ENCODE peak calls at places on chromosomes 7 and 10, in ten cellular contexts. One of them, this sample, is unnamed.

GRCh38 chr10:76433161-76434005 is 1002.0 kb downstream of the LRMDA start:
- DNase-seq in A549: no peak
- DNase-seq in epithelial cell of prostate: peak; percentile 10
- DNase-seq in osteocyte: no peak
- DNase-seq in cerebellar cortex: no peak
- DNase-seq in mesothelial cell of epicardium: no peak
- DNase-seq in stimulated activated CD4-positive, alpha-beta T cell treated with anti-CD3 and anti-CD28 coated beads, Interleukin-12 subunit alpha, Interleukin-12 subunit beta, amount 100 ng/mL, for 4 hours: no peak
- DNase-seq in NCI-H1105: peak; percentile 87
- DNase-seq in IMR-90: no peak
- DNase-seq in NCI-H2029: peak; percentile 87
- DNase-seq in this sample: no peak

GRCh38 chr7:130392456-130392860 is 12.2 kb downstream of the CPA1 start:
- DNase-seq in A549: no peak
- DNase-seq in epithelial cell of prostate: no peak
- DNase-seq in osteocyte: no peak
- DNase-seq in cerebellar cortex: no peak
- DNase-seq in mesothelial cell of epicardium: no peak
- DNase-seq in stimulated activated CD4-positive, alpha-beta T cell treated with anti-CD3 and anti-CD28 coated beads, Interleukin-12 subunit alpha, Interleukin-12 subunit beta, amount 100 ng/mL, for 4 hours: no peak
- DNase-seq in NCI-H1105: no peak
- DNase-seq in IMR-90: peak; percentile 71
- DNase-seq in NCI-H2029: no peak
- DNase-seq in this sample: peak; percentile 78

GRCh38 chr10:27446091-27446918 is 57.8 kb upstream of the RAB18 start:
- DNase-seq in A549: peak; percentile 13
- DNase-seq in epithelial cell of prostate: no peak
- DNase-seq in osteocyte: no peak
- DNase-seq in cerebellar cortex: peak; percentile 61
- DNase-seq in mesothelial cell of epicardium: no peak
- DNase-seq in stimulated activated CD4-positive, alpha-beta T cell treated with anti-CD3 and anti-CD28 coated beads, Interleukin-12 subunit alpha, Interleukin-12 subunit beta, amount 100 ng/mL, for 4 hours: no peak
- DNase-seq in NCI-H1105: peak; percentile 4
- DNase-seq in IMR-90: peak; percentile 47
- DNase-seq in NCI-H2029: no peak
- DNase-seq in this sample: peak; percentile 39

GRCh38 chr7:41630741-41631140 is 72.1 kb downstream of the INHBA start:
- DNase-seq in A549: no peak
- DNase-seq in epithelial cell of prostate: no peak
- DNase-seq in osteocyte: no peak
- DNase-seq in cerebellar cortex: no peak
- DNase-seq in mesothelial cell of epicardium: no peak
- DNase-seq in stimulated activated CD4-positive, alpha-beta T cell treated with anti-CD3 and anti-CD28 coated beads, Interleukin-12 subunit alpha, Interleukin-12 subunit beta, amount 100 ng/mL, for 4 hours: no peak
- DNase-seq in NCI-H1105: no peak
- DNase-seq in IMR-90: no peak
- DNase-seq in NCI-H2029: no peak
- DNase-seq in this sample: no peak

GRCh38 chr7:76343294-76343930 is 15.4 kb downstream of the YWHAG start:
- DNase-seq in A549: no peak
- DNase-seq in epithelial cell of prostate: no peak
- DNase-seq in osteocyte: no peak
- DNase-seq in cerebellar cortex: no peak
- DNase-seq in mesothelial cell of epicardium: no peak
- DNase-seq in stimulated activated CD4-positive, alpha-beta T cell treated with anti-CD3 and anti-CD28 coated beads, Interleukin-12 subunit alpha, Interleukin-12 subunit beta, amount 100 ng/mL, for 4 hours: no peak
- DNase-seq in NCI-H1105: no peak
- DNase-seq in IMR-90: peak; percentile 59
- DNase-seq in NCI-H2029: no peak
- DNase-seq in this sample: peak; percentile 42

GRCh38 chr10:132397671-132398565 is 918 bp downstream of the PWWP2B start:
- DNase-seq in A549: no peak
- DNase-seq in epithelial cell of prostate: no peak
- DNase-seq in osteocyte: no peak
- DNase-seq in cerebellar cortex: peak; percentile 46
- DNase-seq in mesothelial cell of epicardium: no peak
- DNase-seq in stimulated activated CD4-positive, alpha-beta T cell treated with anti-CD3 and anti-CD28 coated beads, Interleukin-12 subunit alpha, Interleukin-12 subunit beta, amount 100 ng/mL, for 4 hours: no peak
- DNase-seq in NCI-H1105: no peak
- DNase-seq in IMR-90: peak; percentile 47
- DNase-seq in NCI-H2029: no peak
- DNase-seq in this sample: peak; percentile 47

GRCh38 chr10:74927701-74928100 is 101.3 kb downstream of the KAT6B start:
- DNase-seq in A549: no peak
- DNase-seq in epithelial cell of prostate: no peak
- DNase-seq in osteocyte: no peak
- DNase-seq in cerebellar cortex: no peak
- DNase-seq in mesothelial cell of epicardium: no peak
- DNase-seq in stimulated activated CD4-positive, alpha-beta T cell treated with anti-CD3 and anti-CD28 coated beads, Interleukin-12 subunit alpha, Interleukin-12 subunit beta, amount 100 ng/mL, for 4 hours: no peak
- DNase-seq in NCI-H1105: no peak
- DNase-seq in IMR-90: peak; percentile 61
- DNase-seq in NCI-H2029: no peak
- DNase-seq in this sample: peak; percentile 59

GRCh38 chr10:1289591-1289990 is 233.4 kb downstream of the WDR37 start:
- DNase-seq in A549: no peak
- DNase-seq in epithelial cell of prostate: peak; percentile 54
- DNase-seq in osteocyte: peak; percentile 83
- DNase-seq in cerebellar cortex: no peak
- DNase-seq in mesothelial cell of epicardium: no peak
- DNase-seq in stimulated activated CD4-positive, alpha-beta T cell treated with anti-CD3 and anti-CD28 coated beads, Interleukin-12 subunit alpha, Interleukin-12 subunit beta, amount 100 ng/mL, for 4 hours: no peak
- DNase-seq in NCI-H1105: no peak
- DNase-seq in IMR-90: no peak
- DNase-seq in NCI-H2029: no peak
- DNase-seq in this sample: no peak

GRCh38 chr7:47725031-47725780 is 143.3 kb upstream of the TNS3 start:
- DNase-seq in A549: peak; percentile 43
- DNase-seq in epithelial cell of prostate: peak; percentile 3
- DNase-seq in osteocyte: peak; percentile 66
- DNase-seq in cerebellar cortex: no peak
- DNase-seq in mesothelial cell of epicardium: no peak
- DNase-seq in stimulated activated CD4-positive, alpha-beta T cell treated with anti-CD3 and anti-CD28 coated beads, Interleukin-12 subunit alpha, Interleukin-12 subunit beta, amount 100 ng/mL, for 4 hours: no peak
- DNase-seq in NCI-H1105: no peak
- DNase-seq in IMR-90: peak; percentile 22
- DNase-seq in NCI-H2029: no peak
- DNase-seq in this sample: peak; percentile 65

GRCh38 chr10:89355373-89355772 is 22.5 kb upstream of the IFIT1B start:
- DNase-seq in A549: no peak
- DNase-seq in epithelial cell of prostate: no peak
- DNase-seq in osteocyte: no peak
- DNase-seq in cerebellar cortex: no peak
- DNase-seq in mesothelial cell of epicardium: no peak
- DNase-seq in stimulated activated CD4-positive, alpha-beta T cell treated with anti-CD3 and anti-CD28 coated beads, Interleukin-12 subunit alpha, Interleukin-12 subunit beta, amount 100 ng/mL, for 4 hours: no peak
- DNase-seq in NCI-H1105: no peak
- DNase-seq in IMR-90: peak; percentile 85
- DNase-seq in NCI-H2029: no peak
- DNase-seq in this sample: peak; percentile 83

GRCh38 chr7:157496426-157497275 is 159.8 kb downstream of the DNAJB6 start:
- DNase-seq in A549: no peak
- DNase-seq in epithelial cell of prostate: no peak
- DNase-seq in osteocyte: peak; percentile 80
- DNase-seq in cerebellar cortex: no peak
- DNase-seq in mesothelial cell of epicardium: peak; percentile 33
- DNase-seq in stimulated activated CD4-positive, alpha-beta T cell treated with anti-CD3 and anti-CD28 coated beads, Interleukin-12 subunit alpha, Interleukin-12 subunit beta, amount 100 ng/mL, for 4 hours: no peak
- DNase-seq in NCI-H1105: no peak
- DNase-seq in IMR-90: no peak
- DNase-seq in NCI-H2029: no peak
- DNase-seq in this sample: no peak

GRCh38 chr7:151083071-151083823 is at the start of gene TMUB1:
- DNase-seq in A549: peak; percentile 67
- DNase-seq in epithelial cell of prostate: no peak
- DNase-seq in osteocyte: no peak
- DNase-seq in cerebellar cortex: peak; percentile 76
- DNase-seq in mesothelial cell of epicardium: peak; percentile 80
- DNase-seq in stimulated activated CD4-positive, alpha-beta T cell treated with anti-CD3 and anti-CD28 coated beads, Interleukin-12 subunit alpha, Interleukin-12 subunit beta, amount 100 ng/mL, for 4 hours: peak; percentile 83
- DNase-seq in NCI-H1105: peak; percentile 70
- DNase-seq in IMR-90: peak; percentile 51
- DNase-seq in NCI-H2029: no peak
- DNase-seq in this sample: no peak

GRCh38 chr10:32963102-32963501 is 5.1 kb upstream of the ITGB1 start:
- DNase-seq in A549: no peak
- DNase-seq in epithelial cell of prostate: no peak
- DNase-seq in osteocyte: no peak
- DNase-seq in cerebellar cortex: no peak
- DNase-seq in mesothelial cell of epicardium: no peak
- DNase-seq in stimulated activated CD4-positive, alpha-beta T cell treated with anti-CD3 and anti-CD28 coated beads, Interleukin-12 subunit alpha, Interleukin-12 subunit beta, amount 100 ng/mL, for 4 hours: no peak
- DNase-seq in NCI-H1105: no peak
- DNase-seq in IMR-90: peak; percentile 87
- DNase-seq in NCI-H2029: no peak
- DNase-seq in this sample: peak; percentile 87

GRCh38 chr7:3267928-3268690 is 32.9 kb upstream of the SDK1 start:
- DNase-seq in A549: peak; percentile 57
- DNase-seq in epithelial cell of prostate: peak; percentile 55
- DNase-seq in osteocyte: no peak
- DNase-seq in cerebellar cortex: no peak
- DNase-seq in mesothelial cell of epicardium: no peak
- DNase-seq in stimulated activated CD4-positive, alpha-beta T cell treated with anti-CD3 and anti-CD28 coated beads, Interleukin-12 subunit alpha, Interleukin-12 subunit beta, amount 100 ng/mL, for 4 hours: no peak
- DNase-seq in NCI-H1105: no peak
- DNase-seq in IMR-90: peak; percentile 99
- DNase-seq in NCI-H2029: peak; percentile 88
- DNase-seq in this sample: peak; percentile 98

GRCh38 chr10:127983701-127984100 is 76.8 kb downstream of the PTPRE start:
- DNase-seq in A549: no peak
- DNase-seq in epithelial cell of prostate: no peak
- DNase-seq in osteocyte: no peak
- DNase-seq in cerebellar cortex: no peak
- DNase-seq in mesothelial cell of epicardium: no peak
- DNase-seq in stimulated activated CD4-positive, alpha-beta T cell treated with anti-CD3 and anti-CD28 coated beads, Interleukin-12 subunit alpha, Interleukin-12 subunit beta, amount 100 ng/mL, for 4 hours: no peak
- DNase-seq in NCI-H1105: no peak
- DNase-seq in IMR-90: no peak
- DNase-seq in NCI-H2029: no peak
- DNase-seq in this sample: no peak

GRCh38 chr10:121822724-121823123 is 105.1 kb downstream of the ATE1 start:
- DNase-seq in A549: no peak
- DNase-seq in epithelial cell of prostate: no peak
- DNase-seq in osteocyte: no peak
- DNase-seq in cerebellar cortex: no peak
- DNase-seq in mesothelial cell of epicardium: no peak
- DNase-seq in stimulated activated CD4-positive, alpha-beta T cell treated with anti-CD3 and anti-CD28 coated beads, Interleukin-12 subunit alpha, Interleukin-12 subunit beta, amount 100 ng/mL, for 4 hours: no peak
- DNase-seq in NCI-H1105: no peak
- DNase-seq in IMR-90: no peak
- DNase-seq in NCI-H2029: no peak
- DNase-seq in this sample: no peak

GRCh38 chr7:16130127-16131110 is 290.9 kb downstream of the CRPPA start:
- DNase-seq in A549: no peak
- DNase-seq in epithelial cell of prostate: no peak
- DNase-seq in osteocyte: no peak
- DNase-seq in cerebellar cortex: no peak
- DNase-seq in mesothelial cell of epicardium: no peak
- DNase-seq in stimulated activated CD4-positive, alpha-beta T cell treated with anti-CD3 and anti-CD28 coated beads, Interleukin-12 subunit alpha, Interleukin-12 subunit beta, amount 100 ng/mL, for 4 hours: no peak
- DNase-seq in NCI-H1105: no peak
- DNase-seq in IMR-90: peak; percentile 12
- DNase-seq in NCI-H2029: no peak
- DNase-seq in this sample: no peak

GRCh38 chr7:67765481-67765880 is 768.8 kb downstream of the TYW1 start:
- DNase-seq in A549: no peak
- DNase-seq in epithelial cell of prostate: no peak
- DNase-seq in osteocyte: no peak
- DNase-seq in cerebellar cortex: no peak
- DNase-seq in mesothelial cell of epicardium: no peak
- DNase-seq in stimulated activated CD4-positive, alpha-beta T cell treated with anti-CD3 and anti-CD28 coated beads, Interleukin-12 subunit alpha, Interleukin-12 subunit beta, amount 100 ng/mL, for 4 hours: no peak
- DNase-seq in NCI-H1105: no peak
- DNase-seq in IMR-90: no peak
- DNase-seq in NCI-H2029: no peak
- DNase-seq in this sample: no peak

GRCh38 chr7:47570649-47571050 is 11.3 kb downstream of the TNS3 start:
- DNase-seq in A549: no peak
- DNase-seq in epithelial cell of prostate: no peak
- DNase-seq in osteocyte: no peak
- DNase-seq in cerebellar cortex: no peak
- DNase-seq in mesothelial cell of epicardium: no peak
- DNase-seq in stimulated activated CD4-positive, alpha-beta T cell treated with anti-CD3 and anti-CD28 coated beads, Interleukin-12 subunit alpha, Interleukin-12 subunit beta, amount 100 ng/mL, for 4 hours: no peak
- DNase-seq in NCI-H1105: no peak
- DNase-seq in IMR-90: peak; percentile 84
- DNase-seq in NCI-H2029: no peak
- DNase-seq in this sample: peak; percentile 93

GRCh38 chr7:121001932-121002754 is 13.6 kb downstream of the CPED1 start:
- DNase-seq in A549: no peak
- DNase-seq in epithelial cell of prostate: no peak
- DNase-seq in osteocyte: no peak
- DNase-seq in cerebellar cortex: no peak
- DNase-seq in mesothelial cell of epicardium: no peak
- DNase-seq in stimulated activated CD4-positive, alpha-beta T cell treated with anti-CD3 and anti-CD28 coated beads, Interleukin-12 subunit alpha, Interleukin-12 subunit beta, amount 100 ng/mL, for 4 hours: no peak
- DNase-seq in NCI-H1105: no peak
- DNase-seq in IMR-90: no peak
- DNase-seq in NCI-H2029: no peak
- DNase-seq in this sample: no peak

GRCh38 chr7:65910237-65910636 is 37.4 kb downstream of the VKORC1L1 start:
- DNase-seq in A549: no peak
- DNase-seq in epithelial cell of prostate: no peak
- DNase-seq in osteocyte: no peak
- DNase-seq in cerebellar cortex: no peak
- DNase-seq in mesothelial cell of epicardium: no peak
- DNase-seq in stimulated activated CD4-positive, alpha-beta T cell treated with anti-CD3 and anti-CD28 coated beads, Interleukin-12 subunit alpha, Interleukin-12 subunit beta, amount 100 ng/mL, for 4 hours: no peak
- DNase-seq in NCI-H1105: no peak
- DNase-seq in IMR-90: peak; percentile 33
- DNase-seq in NCI-H2029: no peak
- DNase-seq in this sample: peak; percentile 33